ENCODE peak calls at places on chromosomes 11 and 22, in nine cellular contexts. L is HTR-8/SVneo; N is stimulated activated naive CD4-positive, alpha-beta T cell; E is stimulated activated CD8-positive, alpha-beta memory T cell treated with anti-CD3 and anti-CD28 coated beads, Interleukin-2, amount 100 ng/mL, for 1 hour; A is globus pallidus; C is effector memory CD8-positive, alpha-beta T cell; R is iPS DF 19.7; W is bronchial epithelial cell; F is HEK293T. J is an unnamed sample.

GRCh38 chr11:12258451-12258850 is 118.9 kb upstream of the PARVA start:
- DNase-seq in F (no peak), E (no peak), C (no peak), N (no peak), R (no peak), L (no peak), A (no peak), W (peak), J (no peak)

GRCh38 chr11:100789500-100789899 is 102.4 kb downstream of the ARHGAP42 start:
- DNase-seq in E (no peak), A (no peak), L (no peak), W (no peak), N (no peak), C (no peak), R (no peak), F (no peak), J (peak)

GRCh38 chr11:84480151-84480550 is 1147.0 kb downstream of the DLG2 start:
- DNase-seq in R (no peak), C (no peak), L (no peak), E (no peak), W (no peak), N (no peak), A (no peak), F (no peak), J (no peak)

GRCh38 chr22:25120093-25120561 is 79.5 kb upstream of the CRYBB3 start:
- DNase-seq in E (no peak), N (no peak), F (no peak), C (no peak), W (no peak), L (no peak), A (no peak), R (no peak), J (no peak)

GRCh38 chr11:77052531-77052930 is 14.2 kb upstream of the CAPN5 start:
- DNase-seq in A (no peak), L (no peak), F (no peak), R (no peak), C (no peak), N (no peak), E (no peak), W (no peak), J (no peak)

GRCh38 chr11:75735181-75735845 is 17.7 kb downstream of the MOGAT2 start:
- DNase-seq in L (no peak), N (no peak), R (no peak), E (no peak), A (no peak), W (no peak), C (no peak), F (no peak), J (no peak)

GRCh38 chr22:49592780-49593501 is 234.7 kb downstream of the BRD1 start:
- DNase-seq in F (no peak), A (no peak), W (no peak), C (no peak), N (no peak), L (no peak), E (no peak), R (no peak), J (no peak)

GRCh38 chr22:50732681-50733080 is 5.3 kb upstream of the ACR start:
- DNase-seq in A (no peak), R (no peak), L (no peak), W (no peak), F (no peak), E (no peak), N (no peak), C (no peak), J (no peak)

GRCh38 chr11:14342906-14343305 is 16.1 kb downstream of the RRAS2 start:
- DNase-seq in E (no peak), C (no peak), N (no peak), W (no peak), A (no peak), R (no peak), F (no peak), L (no peak), J (no peak)

GRCh38 chr11:48538991-48539390 is 50.4 kb downstream of the OR4A47 start:
- DNase-seq in F (no peak), N (no peak), R (no peak), W (peak), C (no peak), L (no peak), E (no peak), A (no peak), J (no peak)

GRCh38 chr11:61113209-61113608 is 10.9 kb downstream of the CD5 start:
- DNase-seq in C (no peak), R (no peak), L (no peak), N (no peak), E (no peak), W (no peak), A (no peak), F (no peak), J (no peak)

GRCh38 chr11:128604723-128605122 is 17.4 kb upstream of the ETS1 start:
- DNase-seq in N (no peak), F (no peak), E (no peak), A (no peak), R (no peak), L (no peak), C (no peak), W (no peak), J (no peak)

GRCh38 chr11:7515544-7515943 is 1.7 kb downstream of the PPFIBP2 start:
- DNase-seq in A (peak), N (no peak), L (no peak), E (no peak), R (no peak), F (no peak), W (no peak), C (no peak), J (no peak)

GRCh38 chr22:41106122-41106968 is 14.0 kb downstream of the EP300 start:
- DNase-seq in R (no peak), F (no peak), C (no peak), W (no peak), L (no peak), E (no peak), N (no peak), A (no peak), J (no peak)

GRCh38 chr11:84339796-84340195 is 1053.6 kb upstream of the CCDC90B start:
- DNase-seq in F (no peak), N (no peak), A (no peak), L (no peak), R (no peak), E (no peak), W (no peak), C (no peak), J (no peak)

GRCh38 chr11:34910817-34911216 is 5.4 kb downstream of the APIP start:
- DNase-seq in F (no peak), R (no peak), E (no peak), L (no peak), C (no peak), W (no peak), A (no peak), N (no peak), J (no peak)

GRCh38 chr11:84345597-84345996 is 1059.4 kb upstream of the CCDC90B start:
- DNase-seq in F (no peak), C (no peak), R (no peak), A (no peak), L (no peak), N (no peak), E (no peak), W (no peak), J (no peak)

GRCh38 chr11:126703661-126704060 is 296.9 kb downstream of the KIRREL3 start:
- DNase-seq in L (peak), W (no peak), N (no peak), R (no peak), C (no peak), E (no peak), A (no peak), F (no peak), J (no peak)

GRCh38 chr22:22882033-22882717 is 5.4 kb upstream of the IGLL5 start:
- DNase-seq in E (no peak), N (no peak), C (no peak), A (no peak), R (no peak), L (no peak), W (peak), F (no peak), J (no peak)

GRCh38 chr11:7826316-7826715 is 29.6 kb upstream of the OR5P2 start:
- DNase-seq in A (no peak), W (peak), R (no peak), F (no peak), L (no peak), N (no peak), C (no peak), E (no peak), J (no peak)

GRCh38 chr11:15650105-15650938 is 535.6 kb downstream of the INSC start:
- DNase-seq in F (peak), C (peak), N (peak), E (peak), A (peak), W (peak), R (peak), L (peak), J (peak)

GRCh38 chr11:62394825-62395538 is 23.9 kb upstream of the SCGB1A1 start:
- DNase-seq in R (no peak), F (peak), E (peak), A (peak), C (peak), L (peak), W (peak), N (peak), J (peak)

GRCh38 chr22:23128269-23129108 is 13.3 kb downstream of the RSPH14 start:
- DNase-seq in N (peak), L (peak), C (peak), F (peak), W (peak), E (peak), R (no peak), A (peak), J (peak)

GRCh38 chr22:31160328-31160978 is 471 bp downstream of the RNF185 start:
- DNase-seq in C (peak), F (peak), N (peak), W (no peak), L (peak), R (no peak), E (no peak), A (no peak), J (no peak)

J was measured in BE2C.